ENCODE peak calls at places on chromosomes 3 and 15, in six cellular contexts. R, O, K, D, T and F are unnamed samples. For H3K4me1, the result is how much of the 10 kb centered on the place peaks cover.

GRCh38 chr3:129435367-129435766 is 4.4 kb downstream of the MBD4 start:
- DNase-seq in R (no peak), O (no peak), K (no peak), D (no peak), T (no peak), F (no peak)

GRCh38 chr15:22808761-22809280 is 22.4 kb downstream of the NIPA1 start:
- DNase-seq in R (no peak), O (no peak), K (no peak), D (no peak), T (no peak), F (no peak)

GRCh38 chr15:39580630-39581500 is at the start of gene THBS1:
- DNase-seq in R (peak), O (peak), K (peak), D (no peak), T (peak), F (peak)

GRCh38 chr3:155560594-155560993 is 184.3 kb downstream of the PLCH1 start:
- DNase-seq in R (no peak), O (no peak), K (no peak), D (no peak), T (no peak), F (no peak)

GRCh38 chr15:94610069-94610863 is 378.9 kb downstream of the MCTP2 start:
- DNase-seq in R (no peak), O (no peak), K (no peak), D (no peak), T (no peak), F (no peak)

GRCh38 chr3:63067999-63068645 is 192.9 kb upstream of the CADPS start:
- DNase-seq in R (no peak), O (no peak), K (no peak), D (peak), T (no peak), F (no peak)

GRCh38 chr3:173770796-173771573 is 373.4 kb downstream of the NLGN1 start:
- DNase-seq in R (no peak), O (no peak), K (no peak), D (no peak), T (no peak), F (no peak)

GRCh38 chr3:123880998-123881561 is 3.1 kb downstream of the MYLK start:
- DNase-seq in R (peak), O (no peak), K (no peak), D (no peak), T (peak), F (no peak)

GRCh38 chr3:197181751-197182150 is 116.7 kb downstream of the DLG1 start:
- DNase-seq in R (peak), O (no peak), K (peak), D (no peak), T (no peak), F (peak)

GRCh38 chr15:88487176-88487795 is 19.8 kb downstream of the MRPS11 start:
- DNase-seq in R (no peak), O (no peak), K (no peak), D (no peak), T (no peak), F (no peak)

GRCh38 chr3:77513541-77513940 is 473.6 kb downstream of the ROBO2 start:
- DNase-seq in R (no peak), O (no peak), K (no peak), D (no peak), T (no peak), F (no peak)

GRCh38 chr3:15313461-15313860 is 18.9 kb downstream of the SH3BP5 start:
- DNase-seq in R (no peak), O (peak), K (no peak), D (peak), T (no peak), F (no peak)

GRCh38 chr3:15314276-15314675 is 18.1 kb downstream of the SH3BP5 start:
- DNase-seq in R (no peak), O (peak), K (no peak), D (no peak), T (no peak), F (no peak)

GRCh38 chr3:15312550-15312949 is 19.8 kb downstream of the SH3BP5 start:
- DNase-seq in R (no peak), O (no peak), K (no peak), D (no peak), T (no peak), F (no peak)

GRCh38 chr3:15317164-15317477 is 15.3 kb downstream of the SH3BP5 start:
- DNase-seq in R (no peak), O (peak), K (peak), D (no peak), T (no peak), F (peak)

DNA sequence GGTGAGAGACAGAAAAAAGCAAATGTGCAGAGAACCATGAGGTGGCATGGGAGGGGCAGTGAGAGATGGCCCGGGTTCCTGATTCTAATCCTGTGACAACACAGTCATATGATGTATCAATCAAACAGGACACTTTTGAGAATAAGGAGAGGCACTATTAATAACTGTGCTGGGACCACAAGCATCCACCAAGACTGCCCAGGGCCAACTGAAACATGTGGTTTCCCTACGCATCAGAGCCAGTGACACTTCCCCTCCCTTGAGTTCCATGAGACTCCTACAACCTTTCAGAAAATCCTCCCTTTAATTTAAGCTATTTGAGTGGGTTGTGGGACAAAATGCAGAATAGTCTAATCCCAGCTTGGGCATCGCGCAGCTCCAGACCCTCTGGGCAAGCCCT is 17.4 kb downstream of the SH3BP5 start:
- DNase-seq in R (no peak), O (peak), K (no peak), D (no peak), T (no peak), F (no peak)
- H3K4me1 ChIP-seq in R (under half), O (under half), K (under half), D (half or more), T (under half), F (under half)

DNA sequence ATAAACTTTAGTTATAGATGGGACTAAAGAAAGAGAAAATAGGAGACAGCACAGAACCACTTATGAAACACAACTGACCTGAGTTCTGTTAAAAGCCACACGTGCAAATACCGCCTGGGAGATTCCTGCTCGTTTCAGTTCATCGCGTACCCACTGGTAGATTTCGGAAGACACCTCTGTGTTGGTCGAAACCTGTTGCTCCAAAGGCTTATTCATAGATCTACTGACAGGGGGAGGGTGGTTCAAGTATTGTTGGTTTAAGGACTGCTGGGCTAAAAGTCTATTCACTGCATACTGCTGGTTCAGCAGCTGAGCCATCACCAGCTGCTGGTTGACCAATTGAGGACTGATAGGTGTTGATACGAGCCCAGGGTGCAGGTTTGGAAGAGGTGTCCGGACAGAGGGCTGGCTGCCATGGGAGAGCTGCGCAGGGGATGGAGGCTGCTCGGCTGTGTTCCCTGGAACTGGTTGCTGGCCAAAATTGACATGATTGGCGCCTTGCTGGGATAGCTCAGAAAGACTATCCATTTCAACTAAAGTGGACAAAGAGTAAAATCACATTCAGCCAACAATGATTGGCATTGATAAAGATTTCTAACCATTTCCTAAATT is 30.6 kb downstream of the SATB1 start:
- DNase-seq in R (no peak), O (no peak), K (no peak), D (no peak), T (no peak), F (no peak)
- H3K4me1 ChIP-seq in R (under half), O (under half), K (under half), D (half or more), T (under half), F (under half)

GRCh38 chr15:44097552-44097951 is 97.5 kb downstream of the FRMD5 start:
- DNase-seq in R (no peak), O (no peak), K (no peak), D (no peak), T (no peak), F (no peak)
- H3K4me1 ChIP-seq in R (under half), O (under half), K (under half), D (under half), T (under half), F (under half)

DNA sequence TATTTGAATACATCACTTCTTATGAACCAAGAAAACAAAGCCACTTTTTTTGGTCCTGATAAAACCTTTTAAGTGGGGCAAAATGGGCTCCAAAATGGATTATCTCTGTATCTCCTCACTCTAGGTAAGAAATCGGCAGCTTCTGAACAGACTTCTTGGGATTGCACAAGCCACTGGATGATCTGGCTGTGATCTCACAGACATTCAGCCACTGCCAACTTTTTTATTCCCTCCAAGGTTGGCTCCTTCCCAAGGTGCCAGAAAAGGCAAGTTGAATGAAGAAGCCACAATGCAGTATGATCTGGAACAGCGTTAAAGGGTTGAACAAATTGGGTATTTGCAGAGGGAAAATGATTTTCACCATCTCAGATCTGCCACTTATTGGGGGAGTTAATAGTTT is 73.2 kb downstream of the PRICKLE2 start:
- DNase-seq in R (no peak), O (peak), K (no peak), D (no peak), T (no peak), F (no peak)
- H3K4me1 ChIP-seq in R (under half), O (under half), K (under half), D (under half), T (under half), F (under half)

GRCh38 chr3:53169045-53169831 is 8.2 kb downstream of the PRKCD start:
- DNase-seq in R (no peak), O (no peak), K (no peak), D (no peak), T (peak), F (no peak)
- H3K4me1 ChIP-seq in R (under half), O (under half), K (under half), D (under half), T (under half), F (under half)

DNA sequence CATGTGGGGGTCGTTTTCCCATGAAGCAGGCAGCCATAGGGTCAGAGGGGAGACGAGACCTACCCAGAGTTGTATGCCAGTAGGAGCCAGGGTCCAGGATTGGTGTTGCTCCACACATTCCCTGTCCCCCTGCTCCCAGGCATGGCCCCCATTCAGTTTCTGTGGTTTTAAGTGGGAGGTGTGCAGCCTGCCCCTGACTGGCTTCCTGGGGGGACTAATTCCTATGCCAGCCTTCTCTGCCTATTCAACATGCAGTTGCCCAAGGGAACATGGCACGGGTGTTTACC is 126.3 kb downstream of the EEFSEC start:
- DNase-seq in R (no peak), O (no peak), K (no peak), D (no peak), T (no peak), F (no peak)
- H3K4me1 ChIP-seq in R (under half), O (half or more), K (under half), D (under half), T (under half), F (under half)

GRCh38 chr3:61875073-61875472 is 313.7 kb downstream of the PTPRG start:
- DNase-seq in R (no peak), O (no peak), K (no peak), D (no peak), T (no peak), F (no peak)
- H3K4me1 ChIP-seq in R (under half), O (half or more), K (under half), D (under half), T (under half), F (under half)